ENCODE peak calls at places on chromosomes 6 and 20, in five cellular contexts. One of them, this sample, is unnamed.

GRCh38 chr6:129184808-129185366 is 301.9 kb downstream of the LAMA2 start:
- DNase-seq in A549: no peak
- DNase-seq in HepG2: no peak
- DNase-seq in HCT116: no peak
- DNase-seq in K562: no peak
- DNase-seq in this sample: no peak

GRCh38 chr6:111685058-111685457 is 79.4 kb upstream of the TRAF3IP2 start:
- DNase-seq in A549: no peak
- DNase-seq in HepG2: no peak
- DNase-seq in HCT116: no peak
- DNase-seq in K562: no peak
- DNase-seq in this sample: no peak

GRCh38 chr6:19827247-19827646 is 9.9 kb upstream of the ID4 start:
- DNase-seq in A549: no peak
- DNase-seq in HepG2: no peak
- DNase-seq in HCT116: no peak
- DNase-seq in K562: no peak
- DNase-seq in this sample: peak

GRCh38 chr6:107656883-107657282 is 167.0 kb downstream of the SOBP start:
- DNase-seq in A549: no peak
- DNase-seq in HepG2: no peak
- DNase-seq in HCT116: no peak
- DNase-seq in K562: no peak
- DNase-seq in this sample: no peak

GRCh38 chr20:64216036-64216435 is 39.5 kb upstream of the PCMTD2 start:
- DNase-seq in A549: no peak
- DNase-seq in HepG2: no peak
- DNase-seq in HCT116: no peak
- DNase-seq in K562: no peak
- DNase-seq in this sample: no peak

GRCh38 chr6:25253371-25253770 is 25.8 kb upstream of the CARMIL1 start:
- DNase-seq in A549: no peak
- DNase-seq in HepG2: no peak
- DNase-seq in HCT116: no peak
- DNase-seq in K562: no peak
- DNase-seq in this sample: no peak

GRCh38 chr6:160172704-160173103 is 51.1 kb downstream of the SLC22A1 start:
- DNase-seq in A549: no peak
- DNase-seq in HepG2: no peak
- DNase-seq in HCT116: no peak
- DNase-seq in K562: no peak
- DNase-seq in this sample: no peak

GRCh38 chr6:34982424-34982852 is 93.4 kb downstream of the ANKS1A start:
- DNase-seq in A549: peak
- DNase-seq in HepG2: peak
- DNase-seq in HCT116: no peak
- DNase-seq in K562: peak
- DNase-seq in this sample: peak

GRCh38 chr6:169589699-169590257 is 112.1 kb downstream of the WDR27 start:
- DNase-seq in A549: no peak
- DNase-seq in HepG2: no peak
- DNase-seq in HCT116: no peak
- DNase-seq in K562: no peak
- DNase-seq in this sample: no peak

GRCh38 chr6:15398657-15399287 is 152.9 kb downstream of the JARID2 start:
- DNase-seq in A549: no peak
- DNase-seq in HepG2: no peak
- DNase-seq in HCT116: no peak
- DNase-seq in K562: no peak
- DNase-seq in this sample: no peak

GRCh38 chr20:25984933-25985332 is 288.3 kb upstream of the ZNF337 start:
- DNase-seq in A549: no peak
- DNase-seq in HepG2: no peak
- DNase-seq in HCT116: no peak
- DNase-seq in K562: peak
- DNase-seq in this sample: no peak

GRCh38 chr20:45358282-45359068 is 4.5 kb upstream of the SYS1 start:
- DNase-seq in A549: no peak
- DNase-seq in HepG2: peak
- DNase-seq in HCT116: no peak
- DNase-seq in K562: no peak
- DNase-seq in this sample: peak

GRCh38 chr6:120056085-120056484 is 706.5 kb upstream of the MAN1A1 start:
- DNase-seq in A549: no peak
- DNase-seq in HepG2: no peak
- DNase-seq in HCT116: no peak
- DNase-seq in K562: peak
- DNase-seq in this sample: peak

GRCh38 chr6:76697585-76697984 is 625.1 kb upstream of the IMPG1 start:
- DNase-seq in A549: no peak
- DNase-seq in HepG2: no peak
- DNase-seq in HCT116: peak
- DNase-seq in K562: no peak
- DNase-seq in this sample: peak

GRCh38 chr20:15807271-15807670 is 766.0 kb downstream of the KIF16B start:
- DNase-seq in A549: no peak
- DNase-seq in HepG2: no peak
- DNase-seq in HCT116: no peak
- DNase-seq in K562: no peak
- DNase-seq in this sample: no peak

GRCh38 chr6:147135211-147135672 is 69.0 kb upstream of the STXBP5 start:
- DNase-seq in A549: peak
- DNase-seq in HepG2: no peak
- DNase-seq in HCT116: no peak
- DNase-seq in K562: peak
- DNase-seq in this sample: peak

GRCh38 chr6:26157150-26157837 is 70.1 kb downstream of the HFE start:
- DNase-seq in A549: peak
- DNase-seq in HepG2: no peak
- DNase-seq in HCT116: no peak
- DNase-seq in K562: peak
- DNase-seq in this sample: peak

GRCh38 chr6:14272111-14273085 is 154.8 kb downstream of the CD83 start:
- DNase-seq in A549: no peak
- DNase-seq in HepG2: no peak
- DNase-seq in HCT116: no peak
- DNase-seq in K562: no peak
- DNase-seq in this sample: peak

GRCh38 chr6:169556238-169556637 is 145.6 kb downstream of the WDR27 start:
- DNase-seq in A549: no peak
- DNase-seq in HepG2: no peak
- DNase-seq in HCT116: no peak
- DNase-seq in K562: no peak
- DNase-seq in this sample: peak

GRCh38 chr6:87925373-87926060 is 122.1 kb upstream of the SPACA1 start:
- DNase-seq in A549: no peak
- DNase-seq in HepG2: no peak
- DNase-seq in HCT116: no peak
- DNase-seq in K562: no peak
- DNase-seq in this sample: no peak

GRCh38 chr6:81821449-81821848 is 69.0 kb upstream of the TENT5A start:
- DNase-seq in A549: no peak
- DNase-seq in HepG2: no peak
- DNase-seq in HCT116: no peak
- DNase-seq in K562: no peak
- DNase-seq in this sample: no peak

GRCh38 chr6:81822584-81822983 is 70.1 kb upstream of the TENT5A start:
- DNase-seq in A549: no peak
- DNase-seq in HepG2: no peak
- DNase-seq in HCT116: no peak
- DNase-seq in K562: no peak
- DNase-seq in this sample: no peak

GRCh38 chr6:81820422-81820821 is 67.9 kb upstream of the TENT5A start:
- DNase-seq in A549: no peak
- DNase-seq in HepG2: no peak
- DNase-seq in HCT116: no peak
- DNase-seq in K562: no peak
- DNase-seq in this sample: no peak

GRCh38 chr6:81819767-81820166 is 67.3 kb upstream of the TENT5A start:
- DNase-seq in A549: no peak
- DNase-seq in HepG2: no peak
- DNase-seq in HCT116: no peak
- DNase-seq in K562: no peak
- DNase-seq in this sample: no peak

GRCh38 chr6:81820979-81821378 is 68.5 kb upstream of the TENT5A start:
- DNase-seq in A549: no peak
- DNase-seq in HepG2: no peak
- DNase-seq in HCT116: no peak
- DNase-seq in K562: no peak
- DNase-seq in this sample: no peak
- TF ChIP-seq MAX in A549: no peak
- TF ChIP-seq MAX in HepG2: no peak
- TF ChIP-seq MAX in HCT116: no peak
- TF ChIP-seq MAX in K562: no peak
- TF ChIP-seq MAX in this sample: no peak

DNA sequence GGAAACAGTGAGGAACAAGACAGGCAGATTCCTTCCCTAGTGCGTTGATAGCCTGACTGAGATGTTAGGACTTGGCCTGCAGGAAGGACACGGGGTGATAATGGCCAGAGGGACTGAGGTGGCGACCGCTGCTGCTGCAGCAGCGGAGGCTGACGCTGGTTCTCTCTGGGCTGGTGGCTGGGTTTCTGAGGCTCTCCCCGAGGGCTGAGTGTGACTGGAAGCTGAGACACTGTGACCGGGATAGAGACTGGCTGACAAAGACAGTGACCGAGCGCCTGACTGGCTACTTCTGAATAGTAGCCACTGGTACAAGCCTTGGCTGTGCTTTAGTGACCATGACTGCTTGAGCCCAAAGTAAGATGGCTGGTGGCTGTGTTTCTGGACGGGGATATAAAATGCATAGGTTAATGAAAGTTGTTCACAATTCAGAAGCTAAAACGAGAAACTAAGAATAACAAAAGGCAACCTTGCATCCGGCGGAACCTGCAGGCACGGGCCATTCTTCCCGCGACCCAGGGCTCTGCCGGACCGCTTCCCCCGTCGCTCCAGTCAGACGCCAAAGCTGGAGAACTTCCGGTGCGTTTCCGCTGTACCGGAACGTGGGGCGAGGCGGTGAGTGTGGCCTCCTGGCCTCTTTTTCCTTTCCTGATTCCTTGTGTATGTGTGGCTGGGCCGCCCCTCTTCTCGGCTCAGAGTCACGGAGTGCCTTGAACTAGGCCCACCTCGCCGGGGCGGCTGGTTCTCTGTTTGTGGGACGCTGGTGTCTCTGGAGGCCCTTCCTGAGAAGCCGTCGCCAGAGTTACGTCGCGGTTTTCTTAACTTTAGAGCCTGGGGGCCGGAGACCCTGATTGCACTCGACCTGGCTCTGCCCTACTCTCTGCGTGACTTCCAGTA is at the start of gene AAR2:
- DNase-seq in A549: peak
- DNase-seq in HepG2: peak
- DNase-seq in HCT116: peak
- DNase-seq in K562: peak
- DNase-seq in this sample: peak
- TF ChIP-seq POLR2A in A549: peak
- TF ChIP-seq POLR2A in HepG2: peak
- TF ChIP-seq POLR2A in HCT116: peak
- TF ChIP-seq POLR2A in K562: peak
- TF ChIP-seq POLR2A in this sample: peak

GRCh38 chr6:11414564-11414963 is 123.0 kb upstream of the TMEM170B start:
- DNase-seq in A549: no peak
- DNase-seq in HepG2: peak
- DNase-seq in HCT116: peak
- DNase-seq in K562: no peak
- DNase-seq in this sample: no peak
- TF ChIP-seq MAX in A549: no peak
- TF ChIP-seq MAX in HepG2: no peak
- TF ChIP-seq MAX in HCT116: no peak
- TF ChIP-seq MAX in K562: no peak
- TF ChIP-seq MAX in this sample: no peak

GRCh38 chr20:62122659-62123449 is 579 bp downstream of the LSM14B start:
- DNase-seq in A549: no peak
- DNase-seq in HepG2: no peak
- DNase-seq in HCT116: no peak
- DNase-seq in K562: peak
- DNase-seq in this sample: peak
- TF ChIP-seq POLR2A in A549: no peak
- TF ChIP-seq POLR2A in HepG2: peak
- TF ChIP-seq POLR2A in HCT116: no peak
- TF ChIP-seq POLR2A in K562: no peak
- TF ChIP-seq POLR2A in this sample: no peak

DNA sequence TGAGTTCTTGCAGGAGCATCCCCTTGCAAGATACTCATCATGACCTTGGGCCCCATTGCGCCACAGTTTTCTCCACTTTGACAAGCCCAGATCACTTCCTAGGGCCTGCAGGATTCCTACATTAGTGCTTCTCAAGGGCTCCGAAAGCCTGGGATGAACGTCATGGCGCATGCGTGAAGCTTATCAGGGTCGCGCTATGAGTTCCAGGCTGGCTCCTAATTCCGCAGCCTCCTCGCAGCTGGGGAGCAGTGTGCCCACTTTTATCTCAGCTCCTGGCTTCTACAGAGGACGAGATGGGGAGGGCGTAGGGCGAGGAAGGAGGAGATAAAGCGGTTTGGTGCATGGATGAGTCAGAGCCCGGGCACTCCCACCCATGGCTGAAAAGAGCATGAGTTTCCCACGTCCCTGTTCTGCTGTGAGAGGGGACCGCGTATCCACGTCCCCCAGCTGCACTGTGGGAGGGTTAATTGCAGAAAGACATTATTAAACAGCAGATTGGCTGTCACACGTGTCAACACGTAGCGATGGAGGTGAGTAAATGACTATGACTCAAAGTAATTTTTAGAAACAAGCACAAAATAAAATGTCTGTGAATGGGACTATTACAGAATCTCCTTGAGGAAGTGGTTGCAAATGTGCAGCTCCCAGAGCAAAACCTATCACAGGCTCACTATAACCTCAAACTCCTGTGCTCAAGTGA is 72.9 kb upstream of the DSP start:
- DNase-seq in A549: peak
- DNase-seq in HepG2: no peak
- DNase-seq in HCT116: peak
- DNase-seq in K562: peak
- DNase-seq in this sample: peak
- TF ChIP-seq MAX in A549: peak
- TF ChIP-seq MAX in HepG2: no peak
- TF ChIP-seq MAX in HCT116: peak
- TF ChIP-seq MAX in K562: peak
- TF ChIP-seq MAX in this sample: peak

This sample was measured in NB4.